ENCODE peak calls at places on chromosome 9, in four cellular contexts. L is K562, G is HepG2, S is transverse colon. W is an unnamed sample.
A peak's percentile ranks its signal among the peaks of the same experiment; 100 is the strongest.

GRCh38 chr9:36924071-36924470 is 110.0 kb downstream of the PAX5 start:
- DNase-seq in G (peak; percentile 45), S (no peak), L (peak; percentile 20), W (no peak)

GRCh38 chr9:7169717-7170348 is 412.1 kb downstream of the KDM4C start:
- DNase-seq in S (no peak), L (no peak), G (no peak), W (no peak)

GRCh38 chr9:97293207-97293721 is 14.2 kb upstream of the CCDC180 start:
- DNase-seq in S (no peak), G (peak; percentile 92), L (peak; percentile 53), W (peak; percentile 41)

GRCh38 chr9:22107202-22107601 is 98.1 kb upstream of the CDKN2B start:
- DNase-seq in G (no peak), S (no peak), L (no peak), W (no peak)

GRCh38 chr9:94864862-94865435 is 138.4 kb downstream of the AOPEP start:
- DNase-seq in L (no peak), G (no peak), S (no peak), W (no peak)

GRCh38 chr9:87763286-87763685 is 37.4 kb downstream of the CTSL start:
- DNase-seq in S (no peak), L (no peak), G (no peak), W (no peak)

GRCh38 chr9:129665008-129665771 is at the start of gene PRRX2:
- DNase-seq in G (no peak), S (no peak), L (no peak), W (peak; percentile 71)

GRCh38 chr9:110842976-110843375 is 174.4 kb downstream of the MUSK start:
- DNase-seq in G (no peak), S (no peak), L (no peak), W (no peak)

GRCh38 chr9:127731938-127732337 is 3.2 kb downstream of the TOR2A start:
- DNase-seq in G (no peak), S (no peak), L (no peak), W (no peak)

GRCh38 chr9:14258840-14259239 is 55.1 kb downstream of the NFIB start:
- DNase-seq in G (no peak), L (no peak), S (no peak), W (no peak)

GRCh38 chr9:120876842-120877240 is at the start of gene PHF19:
- DNase-seq in S (no peak), L (no peak), G (peak; percentile 23), W (peak; percentile 76)

GRCh38 chr9:99948896-99949295 is 42.4 kb downstream of the STX17 start:
- DNase-seq in L (no peak), G (no peak), S (peak; percentile 8), W (no peak)

GRCh38 chr9:16119861-16120641 is 567.2 kb downstream of the CCDC171 start:
- DNase-seq in G (no peak), S (no peak), L (no peak), W (no peak)

GRCh38 chr9:3936520-3937235 is 363.2 kb downstream of the GLIS3 start:
- DNase-seq in S (no peak), L (no peak), G (no peak), W (peak; percentile 79)

GRCh38 chr9:106146066-106146840 is 451.9 kb downstream of the TMEM38B start:
- DNase-seq in S (no peak), G (no peak), L (no peak), W (no peak)

GRCh38 chr9:98642661-98643312 is 65.9 kb downstream of the GABBR2 start:
- DNase-seq in G (no peak), L (peak; percentile 16), S (no peak), W (no peak)
- TF ChIP-seq CTCF in G (no peak), L (peak; percentile 31), S (no peak), W (no peak)

DNA sequence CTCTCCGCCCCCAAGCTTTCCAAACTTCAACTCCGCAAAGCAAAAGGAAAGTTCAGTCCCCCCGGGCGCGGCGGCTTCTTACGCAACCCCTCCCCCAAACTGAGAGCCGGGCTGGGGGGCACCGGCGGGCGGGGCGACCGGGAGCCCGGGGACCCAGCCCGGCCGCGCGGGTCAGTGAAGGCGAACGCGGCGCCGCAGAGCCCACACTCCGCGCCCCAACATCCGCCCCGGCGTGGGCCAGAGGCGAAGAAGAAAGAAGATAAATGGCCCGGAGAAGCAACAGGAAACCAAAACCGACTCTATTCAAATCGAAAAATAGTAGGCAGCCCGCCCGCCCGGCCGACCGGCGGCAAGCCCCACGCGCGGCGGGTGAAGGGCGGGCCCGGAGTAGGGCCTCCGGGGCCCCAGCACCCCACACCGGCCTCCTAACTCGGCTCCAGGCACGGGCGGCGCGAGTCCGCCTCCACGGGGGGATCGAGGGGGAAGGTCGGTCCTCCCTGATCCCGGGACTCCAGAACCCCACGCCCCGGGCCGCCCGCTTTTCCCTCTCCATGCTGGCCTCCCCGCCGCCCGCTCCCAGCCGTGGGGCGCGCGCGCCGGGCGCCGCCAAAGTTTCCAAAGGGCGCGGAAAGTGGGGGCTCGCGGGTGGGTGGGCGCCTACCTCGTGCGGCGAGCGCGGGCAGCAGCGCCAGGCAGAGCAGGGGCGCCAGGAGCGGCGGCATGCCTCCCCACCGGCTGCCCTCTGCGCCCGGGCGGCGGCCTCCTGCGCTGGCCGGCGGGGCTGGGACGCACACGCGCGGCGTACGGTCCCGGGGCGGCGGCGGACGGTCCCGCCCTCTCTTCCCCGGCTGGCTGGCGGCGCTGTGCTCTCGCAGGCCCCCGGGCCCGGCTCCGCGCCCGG is 533 bp downstream of the NOTCH1 start:
- DNase-seq in G (no peak), S (no peak), L (peak; percentile 32), W (no peak)
- H3K4me1 ChIP-seq in G (peaks cover 32% of the 10 kb centered on the region), S (peaks cover 70% of the 10 kb centered on the region), L (peaks cover 85% of the 10 kb centered on the region), W (no peaks in the 10 kb centered on the region)

GRCh38 chr9:123090198-123090896 is 56.9 kb downstream of the GPR21 start:
- DNase-seq in S (no peak), G (no peak), L (no peak), W (no peak)
- H3K27ac ChIP-seq in S (no peak overlapping the region), G (no peak overlapping the region), L (no peak overlapping the region), W (no peak overlapping the region)

DNA sequence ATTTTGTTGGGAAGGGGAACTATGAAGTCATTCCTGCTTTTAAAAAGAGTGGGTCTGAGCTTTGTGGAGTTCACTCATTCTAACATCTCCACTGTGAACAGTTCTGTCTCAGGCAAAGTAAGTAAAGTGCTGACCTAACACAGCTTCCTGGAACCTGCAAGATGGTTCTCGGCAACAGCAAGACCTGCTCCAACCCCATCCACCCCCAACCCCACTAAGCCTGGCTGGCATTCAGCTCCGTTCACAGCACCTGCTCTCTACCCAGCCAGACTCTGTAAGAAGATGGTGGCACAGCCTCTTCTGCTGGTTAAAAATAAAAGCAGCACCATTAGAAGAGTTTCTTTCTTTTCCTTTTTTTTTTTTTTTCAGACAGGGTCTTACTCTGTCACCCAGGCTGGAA is 42.0 kb downstream of the EPB41L4B start:
- DNase-seq in G (no peak), S (no peak), L (no peak), W (no peak)
- TF ChIP-seq CTCF in G (no peak), S (no peak), L (no peak), W (no peak)

GRCh38 chr9:89662718-89663246 is 58.0 kb downstream of the GADD45G start:
- DNase-seq in S (no peak), G (no peak), L (no peak), W (peak; percentile 59)
- H3K4me1 ChIP-seq in S (peaks cover 49% of the 10 kb centered on the region), G (peaks cover 20% of the 10 kb centered on the region), L (no peaks in the 10 kb centered on the region), W (peaks cover 10% of the 10 kb centered on the region)

GRCh38 chr9:116377179-116377790 is 223.7 kb downstream of the PAPPA start:
- DNase-seq in G (no peak), S (no peak), L (no peak), W (no peak)
- H3K27ac ChIP-seq in G (no peak overlapping the region), S (no peak overlapping the region), L (no peak overlapping the region), W (no peak overlapping the region)

DNA sequence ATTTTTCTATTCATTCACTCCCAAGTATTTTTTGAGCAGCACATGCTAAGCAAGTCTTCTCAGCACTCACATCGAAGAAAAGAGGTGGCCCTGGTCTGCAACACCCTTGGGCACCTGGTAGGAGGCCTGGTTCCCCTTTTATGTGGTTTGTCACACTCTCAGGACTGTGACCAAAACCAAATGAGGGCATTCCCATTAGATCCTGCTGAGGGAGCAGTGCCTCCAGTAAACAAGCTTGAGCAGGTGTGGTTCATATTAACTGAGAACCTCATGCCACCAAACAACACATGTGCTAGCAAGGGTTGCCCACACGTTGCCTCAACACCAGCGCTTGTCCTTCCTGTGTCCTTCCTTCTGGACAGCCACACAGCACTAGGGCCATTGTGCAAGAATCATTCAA is 26.9 kb upstream of the SYK start:
- DNase-seq in L (no peak), S (peak; percentile 55), G (no peak), W (no peak)
- TF ChIP-seq CTCF in L (peak; percentile 37), S (no peak), G (no peak), W (no peak)

GRCh38 chr9:136700959-136701664 is 11.3 kb upstream of the DIPK1B start:
- DNase-seq in S (peak; percentile 41), G (no peak), L (peak; percentile 54), W (no peak)
- H3K4me1 ChIP-seq in S (peaks cover 18% of the 10 kb centered on the region), G (peaks cover 44% of the 10 kb centered on the region), L (peaks cover 27% of the 10 kb centered on the region), W (peaks cover 4% of the 10 kb centered on the region)

GRCh38 chr9:19495186-19496028 is 86.6 kb downstream of the ACER2 start:
- DNase-seq in L (no peak), S (no peak), G (no peak), W (no peak)

GRCh38 chr9:19492775-19493173 is 84.0 kb downstream of the ACER2 start:
- DNase-seq in L (no peak), S (no peak), G (no peak), W (no peak)

GRCh38 chr9:19490269-19490668 is 81.5 kb downstream of the ACER2 start:
- DNase-seq in S (no peak), G (no peak), L (no peak), W (no peak)

GRCh38 chr9:19493845-19494244 is 85.0 kb downstream of the ACER2 start:
- DNase-seq in S (no peak), G (no peak), L (no peak), W (no peak)

DNA sequence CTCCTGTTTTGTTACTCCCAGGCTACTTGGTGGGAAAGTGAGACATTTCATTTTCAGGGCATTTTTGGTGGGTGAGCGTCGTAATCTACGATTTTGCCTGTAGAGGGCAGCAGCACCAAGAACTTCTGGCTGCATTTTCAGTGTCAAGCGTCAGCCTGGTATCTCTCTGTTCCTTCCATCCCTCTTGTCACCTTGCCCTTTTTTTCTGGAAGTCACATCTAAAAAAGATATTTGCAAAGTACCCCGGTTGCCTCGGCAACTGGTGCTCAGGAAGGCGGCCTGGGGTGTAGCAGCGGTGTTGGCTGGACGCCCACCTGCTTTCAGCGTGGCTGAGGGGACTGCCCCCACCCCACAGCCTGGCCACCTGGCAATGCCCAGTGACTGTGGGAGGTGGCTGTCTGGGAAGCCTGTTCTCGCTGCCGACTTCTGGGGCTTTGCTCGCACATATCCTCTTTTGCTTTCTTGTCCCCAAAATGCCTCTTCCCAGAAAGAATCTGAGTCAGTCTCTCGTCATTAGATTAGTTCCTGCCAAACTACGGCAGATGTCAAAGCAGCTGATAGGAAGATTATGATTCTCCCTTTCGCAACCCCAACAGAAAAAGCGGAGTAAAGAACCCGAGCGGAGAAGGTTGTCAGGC is 84.5 kb downstream of the ACER2 start:
- DNase-seq in S (peak; percentile 24), L (peak; percentile 40), G (peak; percentile 15), W (no peak)
- H3K27ac ChIP-seq in S (peak overlapping the region; percentile 47), L (no peak overlapping the region), G (no peak overlapping the region), W (no peak overlapping the region)

GRCh38 chr9:1837453-1838084 is 177.6 kb upstream of the SMARCA2 start:
- DNase-seq in L (peak; percentile 34), G (peak; percentile 61), S (peak; percentile 11), W (no peak)
- TF ChIP-seq CTCF in L (peak; percentile 25), G (peak; percentile 68), S (no peak), W (peak; percentile 22)